ENCODE peak calls at places on chromosomes 5 and 9, in nine cellular contexts. Y, L, O, V, W, T, M, N and E are unnamed samples.

GRCh38 chr9:97874617-97875016 is 21.6 kb downstream of the FOXE1 start:
- DNase-seq in L (no peak), V (no peak), O (no peak), N (no peak), M (no peak), Y (peak; percentile 58), W (no peak), T (no peak), E (peak; percentile 64)

GRCh38 chr5:87121315-87122170 is 146.1 kb upstream of the RASA1 start:
- DNase-seq in O (peak; percentile 66), T (no peak), M (no peak), N (peak; percentile 88), W (peak; percentile 84), V (no peak), L (peak; percentile 65), Y (peak; percentile 96), E (peak; percentile 93)

GRCh38 chr9:77449177-77450092 is 198.7 kb downstream of the GNA14 start:
- DNase-seq in M (peak; percentile 68), Y (peak; percentile 97), L (peak; percentile 88), O (no peak), T (no peak), V (no peak), W (peak; percentile 97), N (peak; percentile 68), E (peak; percentile 99)

GRCh38 chr5:126384985-126385384 is 38.2 kb upstream of the GRAMD2B start:
- DNase-seq in W (peak; percentile 77), O (no peak), V (no peak), T (no peak), M (no peak), Y (peak; percentile 81), N (peak; percentile 60), L (peak; percentile 65), E (peak; percentile 70)

GRCh38 chr5:62720036-62720441 is 141.4 kb downstream of the LRRC70 start:
- DNase-seq in T (peak; percentile 70), O (peak; percentile 11), M (peak; percentile 41), N (peak; percentile 45), Y (peak; percentile 55), W (no peak), V (no peak), L (no peak), E (peak; percentile 54)

GRCh38 chr9:36162211-36162610 is 7.0 kb upstream of the CCIN start:
- DNase-seq in M (no peak), Y (no peak), W (no peak), N (no peak), T (peak; percentile 42), L (no peak), O (no peak), V (no peak), E (no peak)

GRCh38 chr5:109767997-109768396 is 78.3 kb downstream of the MAN2A1 start:
- DNase-seq in T (no peak), O (no peak), M (no peak), N (no peak), V (no peak), Y (no peak), L (no peak), W (no peak), E (no peak)

GRCh38 chr5:39138182-39138487 is 63.9 kb upstream of the RICTOR start:
- DNase-seq in O (no peak), Y (peak; percentile 65), M (no peak), N (peak; percentile 53), T (no peak), W (no peak), L (no peak), V (no peak), E (peak; percentile 53)

GRCh38 chr9:131019387-131020239 is 10.6 kb downstream of the LAMC3 start:
- DNase-seq in M (no peak), Y (no peak), L (no peak), V (no peak), O (no peak), N (no peak), W (no peak), T (no peak), E (no peak)

GRCh38 chr5:144691936-144692335 is 521.3 kb downstream of the KCTD16 start:
- DNase-seq in Y (no peak), N (no peak), T (no peak), O (no peak), L (no peak), M (no peak), V (no peak), W (no peak), E (no peak)

GRCh38 chr5:171997011-171997410 is 9.4 kb downstream of the FBXW11 start:
- DNase-seq in N (no peak), O (no peak), T (no peak), M (no peak), V (no peak), W (no peak), Y (no peak), L (no peak), E (peak; percentile 48)

GRCh38 chr5:58019614-58020013 is 440.3 kb downstream of the PLK2 start:
- DNase-seq in W (no peak), M (peak; percentile 36), O (no peak), L (no peak), T (peak; percentile 75), V (peak; percentile 55), N (no peak), Y (no peak), E (no peak)

GRCh38 chr5:146311278-146311677 is 27.4 kb upstream of the POU4F3 start:
- DNase-seq in W (no peak), V (no peak), N (no peak), M (no peak), T (no peak), Y (no peak), O (no peak), L (no peak), E (no peak)

GRCh38 chr9:98993570-98993945 is 49.9 kb downstream of the COL15A1 start:
- DNase-seq in O (no peak), V (no peak), T (no peak), L (no peak), N (no peak), Y (no peak), W (peak; percentile 60), M (peak; percentile 56), E (no peak)

GRCh38 chr5:169577966-169578365 is 5.6 kb upstream of the SPDL1 start:
- DNase-seq in W (no peak), T (no peak), M (no peak), L (no peak), N (peak; percentile 32), Y (no peak), V (no peak), O (no peak), E (peak; percentile 34)

GRCh38 chr5:131983244-131983771 is 28.1 kb downstream of the ACSL6 start:
- DNase-seq in V (no peak), Y (no peak), L (no peak), N (no peak), M (no peak), T (peak; percentile 22), W (no peak), O (no peak), E (no peak)

GRCh38 chr5:67536892-67537291 is 340.3 kb upstream of the CD180 start:
- DNase-seq in M (no peak), N (no peak), W (no peak), T (no peak), V (no peak), O (no peak), Y (no peak), L (no peak), E (no peak)
- H3K4me3 ChIP-seq in M (no peak overlapping the region), N (no peak overlapping the region), W (no peak overlapping the region), T (no peak overlapping the region), V (no peak overlapping the region), O (no peak overlapping the region), Y (no peak overlapping the region), L (no peak overlapping the region), E (no peak overlapping the region)

DNA sequence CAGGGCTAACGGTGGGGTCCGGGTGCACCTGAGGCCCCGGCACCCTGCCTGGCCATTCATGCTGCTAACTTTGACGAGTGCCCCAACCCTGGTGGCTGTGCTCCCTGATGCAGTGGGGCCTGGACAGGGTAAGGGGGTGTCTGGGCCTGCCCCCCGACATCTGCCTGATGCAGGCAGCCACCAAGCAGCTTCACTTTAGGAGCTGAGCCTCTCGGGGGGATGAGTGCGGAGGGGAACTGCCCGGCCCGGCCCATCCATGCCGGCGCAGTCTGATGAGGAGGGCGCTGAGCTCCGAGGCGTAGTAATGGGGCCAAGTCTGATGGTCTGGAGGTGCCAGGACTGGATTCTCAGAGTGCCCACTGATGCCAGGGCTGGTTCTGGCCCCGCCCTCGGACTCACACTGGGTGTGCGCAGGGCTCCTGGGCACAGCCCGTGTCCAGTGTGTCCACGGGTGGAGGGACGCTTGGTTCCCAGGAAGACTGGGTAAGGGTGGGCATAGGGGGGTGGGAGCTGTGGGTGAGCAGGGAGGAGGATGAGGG is 16.5 kb downstream of the DNLZ start:
- DNase-seq in V (no peak), O (no peak), L (no peak), M (no peak), Y (no peak), W (no peak), T (no peak), N (no peak), E (no peak)
- H3K4me3 ChIP-seq in V (no peak overlapping the region), O (no peak overlapping the region), L (no peak overlapping the region), M (no peak overlapping the region), Y (no peak overlapping the region), W (no peak overlapping the region), T (no peak overlapping the region), N (peak overlapping the region; percentile 61), E (no peak overlapping the region)

GRCh38 chr5:141913560-141913959 is 10.1 kb upstream of the DELE1 start:
- DNase-seq in N (no peak), M (no peak), Y (no peak), T (no peak), L (no peak), V (no peak), W (no peak), O (no peak), E (no peak)
- H3K4me3 ChIP-seq in N (no peak overlapping the region), M (no peak overlapping the region), Y (no peak overlapping the region), T (peak overlapping the region; percentile 49), L (peak overlapping the region; percentile 43), V (no peak overlapping the region), W (no peak overlapping the region), O (no peak overlapping the region), E (no peak overlapping the region)

GRCh38 chr9:129736334-129736733 is 16.5 kb downstream of the PTGES start:
- DNase-seq in V (no peak), Y (no peak), N (no peak), O (no peak), W (no peak), M (no peak), L (no peak), T (no peak), E (no peak)

GRCh38 chr9:129731477-129732085 is 21.3 kb downstream of the PTGES start:
- DNase-seq in T (no peak), M (no peak), N (no peak), V (no peak), Y (no peak), L (no peak), O (no peak), W (no peak), E (no peak)

GRCh38 chr9:129735546-129735945 is 17.3 kb downstream of the PTGES start:
- DNase-seq in O (no peak), W (no peak), V (no peak), L (no peak), N (no peak), M (no peak), Y (no peak), T (no peak), E (no peak)

GRCh38 chr9:129733632-129733953 is 19.2 kb downstream of the PTGES start:
- DNase-seq in N (no peak), M (no peak), W (no peak), T (no peak), L (no peak), V (no peak), Y (no peak), O (no peak), E (no peak)

GRCh38 chr9:129732946-129733631 is 19.8 kb downstream of the PTGES start:
- DNase-seq in V (no peak), Y (no peak), T (no peak), M (no peak), L (no peak), W (no peak), N (no peak), O (no peak), E (no peak)
- H3K4me3 ChIP-seq in V (no peak overlapping the region), Y (no peak overlapping the region), T (no peak overlapping the region), M (no peak overlapping the region), L (no peak overlapping the region), W (no peak overlapping the region), N (no peak overlapping the region), O (no peak overlapping the region), E (no peak overlapping the region)